ENCODE peak calls at places on chromosomes 12 and 14, in eight cellular contexts. M is HFF-Myc, I is fibroblast of pulmonary artery, W is PC-9, H is A549, R is fibroblast of mammary gland, E is AG10803, C is cardiac fibroblast. X is an unnamed sample.

GRCh38 chr12:6845395-6845794 is 4.7 kb downstream of the GNB3 start:
- DNase-seq in M (no peak), I (no peak), W (no peak), H (no peak), R (no peak), E (no peak), C (no peak), X (no peak)

GRCh38 chr12:1793426-1794210 is 26.7 kb upstream of the LRTM2 start:
- DNase-seq in M (no peak), I (no peak), W (no peak), H (no peak), R (no peak), E (no peak), C (no peak), X (no peak)

GRCh38 chr14:45156067-45156466 is 20.3 kb downstream of the FANCM start:
- DNase-seq in M (no peak), I (peak), W (no peak), H (no peak), R (no peak), E (no peak), C (peak), X (peak)

GRCh38 chr14:71856199-71856919 is 75.9 kb upstream of the RGS6 start:
- DNase-seq in M (no peak), I (peak), W (no peak), H (no peak), R (no peak), E (no peak), C (no peak), X (peak)

GRCh38 chr12:46981627-46982026 is 97.8 kb upstream of the PCED1B start:
- DNase-seq in M (no peak), I (no peak), W (no peak), H (no peak), R (no peak), E (no peak), C (no peak), X (peak)

GRCh38 chr12:107684990-107685359 is 624 bp upstream of the PWP1 start:
- DNase-seq in M (peak), I (peak), W (no peak), H (peak), R (peak), E (peak), C (peak), X (peak)

GRCh38 chr12:78431931-78432330 is 432.6 kb upstream of the SYT1 start:
- DNase-seq in M (no peak), I (no peak), W (no peak), H (no peak), R (peak), E (peak), C (peak), X (no peak)

GRCh38 chr14:77303417-77304156 is 17.1 kb downstream of the POMT2 start:
- DNase-seq in M (peak), I (peak), W (peak), H (peak), R (peak), E (peak), C (peak), X (peak)

GRCh38 chr14:73026845-73027542 is at the start of gene ZFYVE1:
- DNase-seq in M (peak), I (peak), W (peak), H (peak), R (peak), E (peak), C (peak), X (peak)

GRCh38 chr14:26598672-26599131 is 869 bp upstream of the NOVA1 start:
- DNase-seq in M (no peak), I (peak), W (no peak), H (no peak), R (peak), E (no peak), C (no peak), X (no peak)

GRCh38 chr12:123024819-123025391 is 44.4 kb downstream of the ARL6IP4 start:
- DNase-seq in M (no peak), I (no peak), W (no peak), H (no peak), R (peak), E (peak), C (peak), X (peak)

GRCh38 chr12:53097564-53098353 is at the start of gene IGFBP6:
- DNase-seq in M (no peak), I (peak), W (peak), H (peak), R (peak), E (peak), C (peak), X (peak)

GRCh38 chr14:99907761-99908652 is 114.8 kb downstream of the EML1 start:
- DNase-seq in M (no peak), I (no peak), W (no peak), H (no peak), R (no peak), E (no peak), C (no peak), X (no peak)

GRCh38 chr12:133180669-133181068 is 626 bp upstream of the ZNF268 start:
- DNase-seq in M (no peak), I (no peak), W (no peak), H (no peak), R (no peak), E (no peak), C (no peak), X (no peak)

GRCh38 chr12:16349132-16349463 is 1.7 kb downstream of the MGST1 start:
- DNase-seq in M (peak), I (peak), W (peak), H (peak), R (peak), E (peak), C (peak), X (peak)

GRCh38 chr12:70049596-70050360 is 193.5 kb upstream of the CNOT2 start:
- DNase-seq in M (no peak), I (no peak), W (peak), H (no peak), R (no peak), E (no peak), C (no peak), X (peak)

GRCh38 chr12:45599196-45599595 is 130.3 kb upstream of the ARID2 start:
- DNase-seq in M (no peak), I (no peak), W (no peak), H (no peak), R (no peak), E (no peak), C (no peak), X (peak)

GRCh38 chr12:915090-915489 is 34.4 kb downstream of the RAD52 start:
- DNase-seq in M (no peak), I (no peak), W (no peak), H (no peak), R (no peak), E (no peak), C (no peak), X (no peak)

GRCh38 chr12:55965941-55966407 is at the start of gene PMEL:
- DNase-seq in M (no peak), I (no peak), W (no peak), H (no peak), R (peak), E (peak), C (no peak), X (no peak)

GRCh38 chr12:8088574-8088973 is 6.5 kb downstream of the NECAP1 start:
- DNase-seq in M (no peak), I (no peak), W (no peak), H (no peak), R (no peak), E (no peak), C (no peak), X (no peak)

GRCh38 chr12:68416826-68417225 is 84.7 kb upstream of the MDM1 start:
- DNase-seq in M (no peak), I (no peak), W (no peak), H (no peak), R (no peak), E (peak), C (peak), X (peak)

GRCh38 chr14:90969493-90970166 is 90.8 kb downstream of the RPS6KA5 start:
- DNase-seq in M (no peak), I (peak), W (no peak), H (no peak), R (peak), E (no peak), C (no peak), X (no peak)

GRCh38 chr12:93502802-93503623 is 35.7 kb downstream of the MRPL42 start:
- DNase-seq in M (no peak), I (peak), W (peak), H (no peak), R (peak), E (peak), C (peak), X (peak)

GRCh38 chr12:125187780-125188741 is 122.8 kb downstream of the AACS start:
- DNase-seq in M (no peak), I (no peak), W (no peak), H (no peak), R (no peak), E (no peak), C (no peak), X (no peak)

GRCh38 chr14:38880643-38881567 is 222.1 kb downstream of the SEC23A start:
- DNase-seq in M (peak), I (peak), W (no peak), H (no peak), R (no peak), E (no peak), C (no peak), X (no peak)

GRCh38 chr14:90517431-90517841 is 120.6 kb downstream of the CALM1 start:
- DNase-seq in M (no peak), I (no peak), W (no peak), H (no peak), R (no peak), E (no peak), C (no peak), X (no peak)

GRCh38 chr12:128078311-128078851 is 188.6 kb upstream of the TMEM132C start:
- DNase-seq in M (no peak), I (no peak), W (no peak), H (no peak), R (no peak), E (peak), C (no peak), X (no peak)

GRCh38 chr12:24252580-24252979 is 303.1 kb upstream of the SOX5 start:
- DNase-seq in M (no peak), I (no peak), W (no peak), H (no peak), R (no peak), E (no peak), C (no peak), X (no peak)

GRCh38 chr12:97308576-97309198 is 153.9 kb upstream of the RMST start:
- DNase-seq in M (peak), I (peak), W (no peak), H (peak), R (peak), E (peak), C (peak), X (peak)

GRCh38 chr12:34603382-34604035 is 581.2 kb downstream of the ALG10 start:
- DNase-seq in M (no peak), I (no peak), W (no peak), H (no peak), R (no peak), E (no peak), C (no peak), X (no peak)

DNA sequence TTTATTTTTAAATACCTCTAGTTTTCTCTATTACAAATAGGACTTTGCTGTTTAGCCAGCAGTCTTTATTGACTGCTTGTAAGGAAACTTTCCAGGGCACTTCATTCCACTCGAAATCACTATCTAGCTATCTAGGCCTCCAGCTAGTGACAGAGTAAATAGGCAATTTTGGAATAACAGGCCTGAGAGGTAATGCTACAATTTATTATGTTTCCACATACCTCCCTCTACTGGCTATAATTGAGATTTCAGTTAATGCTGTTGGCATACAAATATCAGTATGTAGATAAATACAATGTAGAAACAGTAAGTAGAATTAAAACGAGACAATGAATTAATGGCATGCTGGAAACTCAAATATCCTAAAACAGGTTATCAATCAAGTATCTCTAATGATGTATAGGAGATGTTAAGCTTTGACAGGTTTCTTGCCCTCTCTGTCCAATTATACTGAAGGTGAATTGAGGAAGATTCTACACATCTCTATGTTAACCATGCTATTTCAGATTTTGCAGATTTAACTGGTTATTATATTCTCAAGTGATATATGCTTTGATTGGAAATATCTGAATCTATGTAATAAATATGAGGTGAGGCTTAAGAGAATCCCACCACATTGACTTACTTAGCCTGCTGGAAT is 7.2 kb downstream of the DTD2 start:
- DNase-seq in M (no peak), I (peak), W (no peak), H (peak), R (peak), E (peak), C (peak), X (peak)
- TF ChIP-seq CTCF in M (peak), I (peak), W (peak), H (peak), R (peak), E (peak), C (peak), X (peak)

GRCh38 chr12:120998435-120998834 is 17.9 kb downstream of the C12orf43 start:
- DNase-seq in M (no peak), I (no peak), W (no peak), H (no peak), R (no peak), E (peak), C (no peak), X (no peak)

GRCh38 chr12:121001841-121002483 is 14.3 kb downstream of the C12orf43 start:
- DNase-seq in M (no peak), I (no peak), W (no peak), H (no peak), R (no peak), E (no peak), C (no peak), X (no peak)

GRCh38 chr12:120999191-121000120 is 16.8 kb downstream of the C12orf43 start:
- DNase-seq in M (no peak), I (peak), W (no peak), H (no peak), R (peak), E (peak), C (peak), X (no peak)

GRCh38 chr12:121001060-121001459 is 15.2 kb downstream of the C12orf43 start:
- DNase-seq in M (no peak), I (no peak), W (no peak), H (no peak), R (no peak), E (no peak), C (no peak), X (no peak)

GRCh38 chr12:121000530-121000929 is 15.8 kb downstream of the C12orf43 start:
- DNase-seq in M (no peak), I (no peak), W (no peak), H (no peak), R (no peak), E (no peak), C (no peak), X (no peak)
- TF ChIP-seq CTCF in M (no peak), I (no peak), W (no peak), H (no peak), R (no peak), E (no peak), C (no peak), X (no peak)

GRCh38 chr14:75521415-75522199 is 662 bp upstream of the BATF start:
- DNase-seq in M (no peak), I (no peak), W (peak), H (no peak), R (no peak), E (no peak), C (no peak), X (peak)

GRCh38 chr14:75519826-75520692 is 2.2 kb upstream of the BATF start:
- DNase-seq in M (no peak), I (peak), W (no peak), H (no peak), R (peak), E (peak), C (peak), X (peak)

GRCh38 chr14:75519394-75519793 is 2.9 kb upstream of the BATF start:
- DNase-seq in M (no peak), I (no peak), W (no peak), H (no peak), R (no peak), E (no peak), C (no peak), X (no peak)

GRCh38 chr14:75520852-75521251 is 1.4 kb upstream of the BATF start:
- DNase-seq in M (no peak), I (no peak), W (no peak), H (no peak), R (no peak), E (no peak), C (no peak), X (no peak)

DNA sequence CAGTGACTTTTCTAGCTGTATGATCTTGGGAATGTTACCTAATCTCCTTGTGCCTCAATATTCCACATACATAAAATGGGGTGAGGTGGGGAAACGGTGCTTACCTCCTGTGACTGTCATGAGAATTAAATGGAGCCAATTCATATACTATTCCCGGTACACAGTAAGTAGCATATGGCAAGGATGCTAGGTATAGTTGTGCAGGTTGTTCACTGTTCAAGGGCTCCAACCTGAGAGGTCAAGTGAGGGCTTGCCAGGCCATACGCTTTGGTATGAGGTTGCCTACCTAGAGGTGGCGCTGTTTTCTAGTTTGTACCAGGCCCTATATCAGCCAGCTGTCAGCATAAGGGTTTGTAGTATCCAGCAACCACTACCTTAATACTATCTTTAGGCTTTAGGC is 3.6 kb upstream of the BATF start:
- DNase-seq in M (no peak), I (peak), W (no peak), H (no peak), R (peak), E (no peak), C (peak), X (peak)
- TF ChIP-seq CTCF in M (peak), I (peak), W (peak), H (peak), R (peak), E (no peak), C (peak), X (peak)

GRCh38 chr12:109493090-109493489 is 15.7 kb downstream of the UBE3B start:
- DNase-seq in M (no peak), I (no peak), W (no peak), H (no peak), R (no peak), E (no peak), C (no peak), X (no peak)
- TF ChIP-seq CTCF in M (no peak), I (no peak), W (no peak), H (no peak), R (no peak), E (no peak), C (no peak), X (no peak)

DNA sequence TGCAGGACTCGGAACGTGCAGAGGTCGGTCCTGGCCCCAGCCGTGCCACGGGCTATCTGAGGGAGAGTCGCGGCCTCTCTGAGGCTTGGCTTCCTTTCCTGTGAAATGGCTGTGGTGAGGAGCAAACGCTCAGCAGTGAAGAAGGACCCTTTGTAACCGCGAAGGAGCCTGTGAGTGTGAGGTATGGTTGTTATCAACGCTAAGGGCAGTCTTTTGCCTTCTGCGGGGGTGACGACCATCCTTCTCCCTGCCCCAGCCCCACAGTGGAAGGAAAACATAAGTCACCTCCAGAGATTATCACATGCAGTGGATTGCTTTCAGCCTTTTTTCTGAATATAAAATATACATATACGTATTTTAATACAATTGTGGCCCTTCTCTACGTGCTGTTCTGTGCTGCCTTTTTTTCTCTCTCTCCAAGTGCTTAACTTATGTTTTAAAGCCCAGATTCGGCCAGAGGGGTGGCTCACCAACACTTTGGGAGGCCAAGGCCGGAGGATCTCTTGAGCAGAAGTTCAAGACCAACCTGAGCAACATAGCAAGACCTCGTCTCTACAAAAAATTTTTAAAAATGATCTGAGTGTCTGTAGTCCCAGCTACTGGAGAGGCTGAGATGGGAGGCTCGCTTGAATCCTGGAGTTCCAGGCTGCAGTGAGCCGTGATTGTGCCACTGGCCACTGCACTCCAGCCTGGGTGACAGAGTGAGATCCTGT is 17.4 kb downstream of the TAMALIN start:
- DNase-seq in M (no peak), I (no peak), W (no peak), H (no peak), R (no peak), E (no peak), C (no peak), X (no peak)
- TF ChIP-seq CTCF in M (no peak), I (no peak), W (peak), H (peak), R (no peak), E (no peak), C (no peak), X (no peak)